ENCODE peak calls at places on chromosomes 7 and 10, in four cellular contexts. One of them, this sample, is unnamed.

GRCh38 chr10:16478801-16479200 is 42.0 kb downstream of the PTER start:
- DNase-seq in OCI-LY7: no peak
- DNase-seq in HCT116: no peak
- DNase-seq in GM23248: no peak
- DNase-seq in this sample: no peak

GRCh38 chr7:129859188-129859587 is 93.6 kb downstream of the UBE2H start:
- DNase-seq in OCI-LY7: no peak
- DNase-seq in HCT116: no peak
- DNase-seq in GM23248: no peak
- DNase-seq in this sample: no peak

GRCh38 chr10:118568327-118568848 is 27.1 kb downstream of the PRLHR start:
- DNase-seq in OCI-LY7: peak
- DNase-seq in HCT116: peak
- DNase-seq in GM23248: peak
- DNase-seq in this sample: peak

GRCh38 chr7:104231054-104232046 is 23.5 kb upstream of the ORC5 start:
- DNase-seq in OCI-LY7: peak
- DNase-seq in HCT116: peak
- DNase-seq in GM23248: peak
- DNase-seq in this sample: peak

GRCh38 chr10:112265745-112266144 is 17.5 kb upstream of the TECTB start:
- DNase-seq in OCI-LY7: no peak
- DNase-seq in HCT116: no peak
- DNase-seq in GM23248: no peak
- DNase-seq in this sample: no peak

GRCh38 chr10:110657968-110658691 is 14.0 kb downstream of the RBM20 start:
- DNase-seq in OCI-LY7: no peak
- DNase-seq in HCT116: no peak
- DNase-seq in GM23248: no peak
- DNase-seq in this sample: no peak

GRCh38 chr7:90701021-90701420 is 104.9 kb downstream of the CDK14 start:
- DNase-seq in OCI-LY7: no peak
- DNase-seq in HCT116: no peak
- DNase-seq in GM23248: peak
- DNase-seq in this sample: no peak

GRCh38 chr7:94348142-94348541 is 46.6 kb upstream of the COL1A2 start:
- DNase-seq in OCI-LY7: no peak
- DNase-seq in HCT116: no peak
- DNase-seq in GM23248: peak
- DNase-seq in this sample: no peak

GRCh38 chr10:60003709-60004191 is 97.4 kb upstream of the CCDC6 start:
- DNase-seq in OCI-LY7: no peak
- DNase-seq in HCT116: no peak
- DNase-seq in GM23248: no peak
- DNase-seq in this sample: peak

GRCh38 chr10:7585228-7585627 is 81.5 kb downstream of the ITIH5 start:
- DNase-seq in OCI-LY7: no peak
- DNase-seq in HCT116: no peak
- DNase-seq in GM23248: no peak
- DNase-seq in this sample: no peak

GRCh38 chr10:35533565-35533964 is 71.6 kb upstream of the GJD4 start:
- DNase-seq in OCI-LY7: no peak
- DNase-seq in HCT116: no peak
- DNase-seq in GM23248: no peak
- DNase-seq in this sample: no peak

GRCh38 chr7:152588350-152588749 is 87.6 kb downstream of the XRCC2 start:
- DNase-seq in OCI-LY7: no peak
- DNase-seq in HCT116: no peak
- DNase-seq in GM23248: peak
- DNase-seq in this sample: no peak

GRCh38 chr7:151448261-151449252 is 8.6 kb upstream of the CRYGN start:
- DNase-seq in OCI-LY7: peak
- DNase-seq in HCT116: peak
- DNase-seq in GM23248: peak
- DNase-seq in this sample: peak

GRCh38 chr7:146116452-146117219 is at the start of gene CNTNAP2:
- DNase-seq in OCI-LY7: no peak
- DNase-seq in HCT116: no peak
- DNase-seq in GM23248: peak
- DNase-seq in this sample: peak

GRCh38 chr10:65793738-65794425 is 1132.0 kb upstream of the LRRTM3 start:
- DNase-seq in OCI-LY7: no peak
- DNase-seq in HCT116: no peak
- DNase-seq in GM23248: no peak
- DNase-seq in this sample: no peak

GRCh38 chr10:21969326-21970287 is 33.9 kb downstream of the DNAJC1 start:
- DNase-seq in OCI-LY7: no peak
- DNase-seq in HCT116: no peak
- DNase-seq in GM23248: peak
- DNase-seq in this sample: no peak

GRCh38 chr10:83880252-83880791 is 259.0 kb upstream of the GHITM start:
- DNase-seq in OCI-LY7: no peak
- DNase-seq in HCT116: no peak
- DNase-seq in GM23248: no peak
- DNase-seq in this sample: no peak

DNA sequence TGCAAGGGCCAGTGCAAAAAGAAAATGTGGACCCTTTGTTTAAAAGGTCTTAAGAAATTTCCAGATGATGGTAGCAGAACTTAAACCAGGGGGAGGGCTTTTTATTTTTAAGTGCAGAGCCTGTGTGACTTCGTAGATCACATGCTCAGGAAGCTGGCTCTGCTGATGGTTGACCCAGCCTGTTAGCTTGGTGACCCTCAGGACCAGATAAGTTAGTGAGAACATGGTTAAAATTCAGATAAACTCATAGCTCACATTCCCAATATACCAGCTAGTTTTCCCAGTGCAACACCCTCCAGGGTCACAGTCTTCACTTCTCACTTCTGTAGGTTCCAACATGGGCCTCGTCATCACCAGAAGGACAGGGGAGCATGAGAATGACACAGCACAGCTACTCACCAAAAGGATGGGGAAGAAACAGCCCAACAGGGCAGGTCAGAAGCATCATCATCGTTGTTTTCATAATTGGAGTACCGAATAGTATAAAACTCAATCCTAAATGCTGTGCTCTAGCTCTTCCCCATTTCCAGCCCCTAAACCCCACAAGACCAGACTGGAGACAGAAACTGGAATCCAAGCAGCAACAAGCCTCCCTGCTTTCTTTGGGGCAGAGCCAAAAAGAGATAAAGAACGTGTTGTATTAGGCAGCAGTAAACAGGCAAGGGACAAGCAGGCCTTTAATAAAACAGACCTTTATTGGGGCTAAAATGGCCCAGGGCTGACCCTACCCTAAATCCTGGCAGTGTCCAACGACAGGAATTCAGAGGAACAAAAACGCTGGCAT is 102.2 kb upstream of the ANKRD1 start:
- DNase-seq in OCI-LY7: no peak
- DNase-seq in HCT116: no peak
- DNase-seq in GM23248: no peak
- DNase-seq in this sample: no peak
- TF ChIP-seq EZH2phosphoT487 in OCI-LY7: no peak
- TF ChIP-seq EZH2phosphoT487 in HCT116: no peak
- TF ChIP-seq EZH2phosphoT487 in GM23248: no peak
- TF ChIP-seq EZH2phosphoT487 in this sample: no peak

GRCh38 chr10:61298194-61298593 is 155.0 kb downstream of the TMEM26 start:
- DNase-seq in OCI-LY7: no peak
- DNase-seq in HCT116: no peak
- DNase-seq in GM23248: no peak
- DNase-seq in this sample: no peak

GRCh38 chr10:61299156-61299555 is 154.0 kb downstream of the TMEM26 start:
- DNase-seq in OCI-LY7: no peak
- DNase-seq in HCT116: no peak
- DNase-seq in GM23248: no peak
- DNase-seq in this sample: no peak

GRCh38 chr10:61304751-61305150 is 148.4 kb downstream of the TMEM26 start:
- DNase-seq in OCI-LY7: no peak
- DNase-seq in HCT116: no peak
- DNase-seq in GM23248: peak
- DNase-seq in this sample: no peak

GRCh38 chr10:61301560-61301959 is 151.6 kb downstream of the TMEM26 start:
- DNase-seq in OCI-LY7: no peak
- DNase-seq in HCT116: no peak
- DNase-seq in GM23248: peak
- DNase-seq in this sample: no peak

GRCh38 chr10:61302124-61302523 is 151.1 kb downstream of the TMEM26 start:
- DNase-seq in OCI-LY7: no peak
- DNase-seq in HCT116: no peak
- DNase-seq in GM23248: peak
- DNase-seq in this sample: no peak
- H2AFZ ChIP-seq in OCI-LY7: no peak
- H2AFZ ChIP-seq in HCT116: no peak
- H2AFZ ChIP-seq in GM23248: peak
- H2AFZ ChIP-seq in this sample: no peak

DNA sequence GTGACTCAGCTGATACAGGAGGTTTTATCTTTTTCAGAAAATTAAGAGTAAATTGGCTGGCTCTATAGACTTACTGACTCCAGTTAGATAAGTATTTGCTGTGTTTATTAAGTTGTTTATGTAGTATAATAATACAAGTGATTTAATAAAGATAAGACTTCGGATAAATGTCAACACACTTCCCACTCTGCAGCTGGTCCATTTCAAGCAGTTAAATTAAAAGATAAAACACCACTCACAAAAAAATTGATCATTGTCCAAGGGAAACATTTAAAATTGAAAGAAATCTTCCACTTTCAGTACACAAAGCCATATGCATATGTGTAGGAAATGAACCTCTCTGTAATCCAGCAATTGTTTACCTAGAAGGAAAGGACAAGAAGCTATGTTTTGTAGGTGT is 106.1 kb upstream of the SP8 start:
- DNase-seq in OCI-LY7: no peak
- DNase-seq in HCT116: no peak
- DNase-seq in GM23248: no peak
- DNase-seq in this sample: no peak
- TF ChIP-seq EZH2phosphoT487 in OCI-LY7: no peak
- TF ChIP-seq EZH2phosphoT487 in HCT116: no peak
- TF ChIP-seq EZH2phosphoT487 in GM23248: no peak
- TF ChIP-seq EZH2phosphoT487 in this sample: no peak

DNA sequence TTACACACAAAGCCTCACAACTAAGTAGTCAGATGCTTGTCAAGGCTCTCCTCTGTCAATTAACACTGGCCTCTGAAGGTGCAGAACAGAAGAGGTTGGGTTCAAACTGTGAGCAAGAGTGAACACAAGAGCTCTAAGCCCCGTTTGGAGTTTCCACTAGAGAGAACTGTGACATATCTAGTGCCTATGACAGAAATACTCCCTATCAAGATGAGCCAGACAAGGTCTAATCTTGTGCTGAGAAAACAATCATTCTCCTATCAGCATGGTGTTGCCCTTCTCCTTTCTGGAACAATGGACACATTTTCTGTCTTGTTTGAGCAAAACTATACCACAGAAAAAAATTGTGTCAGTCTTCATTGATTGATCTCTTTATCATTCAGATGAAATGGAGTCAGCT is 62.4 kb upstream of the CCDC71L start:
- DNase-seq in OCI-LY7: no peak
- DNase-seq in HCT116: no peak
- DNase-seq in GM23248: no peak
- DNase-seq in this sample: no peak
- H2AFZ ChIP-seq in OCI-LY7: no peak
- H2AFZ ChIP-seq in HCT116: no peak
- H2AFZ ChIP-seq in GM23248: peak
- H2AFZ ChIP-seq in this sample: no peak

DNA sequence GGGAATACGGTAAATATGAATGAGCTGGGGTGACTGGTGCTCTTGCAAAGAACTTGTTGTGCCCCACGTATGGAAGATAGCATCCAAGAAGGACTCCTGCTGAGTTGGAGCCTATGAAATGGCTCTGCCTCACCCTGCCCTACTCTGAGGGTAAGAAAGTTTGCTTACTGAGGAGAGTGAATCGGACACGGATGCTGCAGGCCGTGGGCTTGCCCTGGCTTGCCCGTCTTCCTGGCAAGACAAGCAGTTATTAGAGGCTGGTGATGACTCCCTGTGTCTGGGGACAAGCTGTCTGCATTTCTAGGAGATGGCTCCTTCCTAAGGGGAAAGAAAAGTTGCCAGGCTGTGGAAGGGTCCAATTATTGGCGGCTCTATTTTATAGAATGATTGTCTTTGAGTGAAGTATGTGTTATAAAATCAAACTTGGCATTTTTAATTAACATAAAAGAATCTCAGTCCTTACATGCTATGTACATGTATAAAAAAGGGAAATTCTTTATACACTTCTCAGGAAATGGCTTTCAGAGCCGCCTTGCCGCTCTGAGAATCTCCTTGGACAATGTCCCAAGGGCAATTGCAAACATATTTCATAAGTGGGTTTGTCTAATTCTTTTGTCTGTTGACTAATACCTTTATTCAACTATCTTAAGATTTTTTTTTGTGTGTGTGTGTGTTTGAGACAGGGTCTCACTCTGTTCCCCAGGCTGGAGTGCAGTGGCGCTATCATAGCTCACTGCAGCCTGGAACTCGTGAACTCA is 64.6 kb downstream of the CYP26A1 start:
- DNase-seq in OCI-LY7: no peak
- DNase-seq in HCT116: no peak
- DNase-seq in GM23248: peak
- DNase-seq in this sample: no peak
- TF ChIP-seq EZH2phosphoT487 in OCI-LY7: no peak
- TF ChIP-seq EZH2phosphoT487 in HCT116: no peak
- TF ChIP-seq EZH2phosphoT487 in GM23248: no peak
- TF ChIP-seq EZH2phosphoT487 in this sample: no peak

DNA sequence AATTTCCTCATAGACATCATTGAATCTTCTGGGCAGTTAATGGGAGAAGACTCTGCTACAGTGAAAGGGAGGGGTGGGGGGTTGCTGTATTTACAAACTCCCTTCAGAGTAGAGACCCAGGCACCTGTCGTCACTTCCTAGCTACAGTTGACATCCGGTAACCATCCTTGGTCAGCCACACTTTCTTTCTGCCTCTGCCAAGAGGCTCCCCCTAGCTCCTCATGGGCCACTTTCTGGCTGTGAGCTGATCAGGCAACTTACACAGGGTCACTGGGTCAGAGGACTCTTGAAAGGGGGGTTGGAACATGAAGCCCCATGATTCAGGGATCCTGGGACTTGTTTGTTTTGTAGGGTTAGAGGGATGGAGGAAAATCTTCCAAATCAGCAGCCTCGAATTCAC is 1.2 kb downstream of the TECPR1 start:
- DNase-seq in OCI-LY7: peak
- DNase-seq in HCT116: no peak
- DNase-seq in GM23248: no peak
- DNase-seq in this sample: no peak
- H2AFZ ChIP-seq in OCI-LY7: peak
- H2AFZ ChIP-seq in HCT116: no peak
- H2AFZ ChIP-seq in GM23248: no peak
- H2AFZ ChIP-seq in this sample: no peak

GRCh38 chr7:25179771-25180591 is 48.3 kb downstream of the NPVF start:
- DNase-seq in OCI-LY7: peak
- DNase-seq in HCT116: peak
- DNase-seq in GM23248: peak
- DNase-seq in this sample: peak
- TF ChIP-seq EZH2phosphoT487 in OCI-LY7: no peak
- TF ChIP-seq EZH2phosphoT487 in HCT116: no peak
- TF ChIP-seq EZH2phosphoT487 in GM23248: no peak
- TF ChIP-seq EZH2phosphoT487 in this sample: no peak

GRCh38 chr7:81676105-81676811 is 93.6 kb downstream of the HGF start:
- DNase-seq in OCI-LY7: no peak
- DNase-seq in HCT116: no peak
- DNase-seq in GM23248: no peak
- DNase-seq in this sample: peak
- H2AFZ ChIP-seq in OCI-LY7: no peak
- H2AFZ ChIP-seq in HCT116: peak
- H2AFZ ChIP-seq in GM23248: peak
- H2AFZ ChIP-seq in this sample: peak

This sample was measured in neural progenitor cell.